ENCODE peak calls at places on chromosomes 13 and 19, in five cellular contexts. N, I, M, B and O are unnamed samples.

GRCh38 chr19:43518051-43518450 is 8.9 kb downstream of the ETHE1 start:
- DNase-seq in N (no peak), I (no peak), M (no peak), B (no peak), O (peak)

GRCh38 chr13:72151241-72151640 is 284.2 kb upstream of the DACH1 start:
- DNase-seq in N (no peak), I (no peak), M (no peak), B (no peak), O (no peak)

GRCh38 chr13:33279898-33280549 is 5.5 kb downstream of the STARD13 start:
- DNase-seq in N (peak), I (no peak), M (no peak), B (peak), O (peak)

GRCh38 chr19:45468159-45468651 is 409 bp downstream of the FOSB start:
- DNase-seq in N (peak), I (peak), M (no peak), B (peak), O (no peak)

GRCh38 chr13:23767806-23768205 is 121.4 kb downstream of the MIPEP start:
- DNase-seq in N (no peak), I (no peak), M (no peak), B (no peak), O (peak)

GRCh38 chr13:101757446-101758039 is 305.1 kb downstream of the ITGBL1 start:
- DNase-seq in N (no peak), I (no peak), M (no peak), B (peak), O (peak)

GRCh38 chr13:94073006-94073744 is 406.3 kb downstream of the DCT start:
- DNase-seq in N (no peak), I (no peak), M (no peak), B (no peak), O (no peak)

GRCh38 chr13:71613347-71613746 is 253.7 kb downstream of the DACH1 start:
- DNase-seq in N (no peak), I (no peak), M (no peak), B (no peak), O (no peak)

GRCh38 chr19:31963741-31964140 is 381.7 kb upstream of the ZNF507 start:
- DNase-seq in N (no peak), I (no peak), M (no peak), B (no peak), O (no peak)

GRCh38 chr13:102856603-102857002 is 10.8 kb downstream of the ERCC5 start:
- DNase-seq in N (no peak), I (no peak), M (no peak), B (no peak), O (no peak)

GRCh38 chr13:87234981-87235380 is 436.2 kb upstream of the SLITRK5 start:
- DNase-seq in N (no peak), I (no peak), M (no peak), B (no peak), O (no peak)

GRCh38 chr13:38685974-38686571 is 804 bp upstream of the FREM2 start:
- DNase-seq in N (peak), I (no peak), M (no peak), B (peak), O (peak)

GRCh38 chr19:36061367-36061766 is 6.7 kb downstream of the WDR62 start:
- DNase-seq in N (no peak), I (no peak), M (no peak), B (no peak), O (no peak)

GRCh38 chr13:66896933-66897332 is 333.2 kb downstream of the PCDH9 start:
- DNase-seq in N (no peak), I (no peak), M (no peak), B (no peak), O (no peak)

GRCh38 chr19:58279042-58279924 is 528 bp downstream of the ZNF8 start:
- DNase-seq in N (peak), I (peak), M (peak), B (peak), O (peak)

GRCh38 chr19:6772028-6772865 is at the start of gene VAV1:
- DNase-seq in N (no peak), I (no peak), M (peak), B (no peak), O (peak)

GRCh38 chr19:37813340-37813739 is 34.0 kb upstream of the ZNF573 start:
- DNase-seq in N (no peak), I (no peak), M (no peak), B (no peak), O (no peak)

GRCh38 chr13:23657056-23657455 is 86.8 kb downstream of the TNFRSF19 start:
- DNase-seq in N (no peak), I (no peak), M (no peak), B (no peak), O (no peak)

GRCh38 chr19:37413243-37414084 is 42.6 kb downstream of the ZNF527 start:
- DNase-seq in N (no peak), I (no peak), M (no peak), B (no peak), O (no peak)

GRCh38 chr19:2166741-2167738 is 3.3 kb downstream of the DOT1L start:
- DNase-seq in N (no peak), I (peak), M (no peak), B (peak), O (peak)

GRCh38 chr13:113371061-113371460 is 7.1 kb upstream of the GRTP1 start:
- DNase-seq in N (no peak), I (no peak), M (no peak), B (no peak), O (no peak)

GRCh38 chr13:23918208-23918607 is 20.9 kb upstream of the C1QTNF9B start:
- DNase-seq in N (no peak), I (no peak), M (no peak), B (no peak), O (no peak)

GRCh38 chr19:2587001-2587719 is 111.2 kb downstream of the GADD45B start:
- DNase-seq in N (no peak), I (no peak), M (no peak), B (no peak), O (no peak)

GRCh38 chr13:53151692-53152421 is 123.2 kb downstream of the OLFM4 start:
- DNase-seq in N (peak), I (no peak), M (no peak), B (peak), O (peak)

GRCh38 chr19:506404-507285 is 652 bp upstream of the TPGS1 start:
- DNase-seq in N (peak), I (peak), M (peak), B (peak), O (peak)